ENCODE peak calls at places on chromosomes 2 and 18, in five cellular contexts. One of them, this sample, is unnamed.

GRCh38 chr2:149598014-149598395 is 10.4 kb upstream of the MMADHC start:
- DNase-seq in T47D: peak
- DNase-seq in AG08396: no peak
- DNase-seq in activated CD4-positive, alpha-beta T cell treated with anti-CD3 and anti-CD28 coated beads, Interleukin-2, amount 50 U/mL, for 4 hours: no peak
- DNase-seq in naive thymus-derived CD8-positive, alpha-beta T cell: no peak
- DNase-seq in this sample: no peak

GRCh38 chr2:85248741-85249524 is 78.9 kb downstream of the TGOLN2 start:
- DNase-seq in activated CD4-positive, alpha-beta T cell treated with anti-CD3 and anti-CD28 coated beads, Interleukin-2, amount 50 U/mL, for 4 hours: no peak
- DNase-seq in T47D: peak
- DNase-seq in AG08396: peak
- DNase-seq in naive thymus-derived CD8-positive, alpha-beta T cell: no peak
- DNase-seq in this sample: no peak

GRCh38 chr2:79393806-79394484 is 118.9 kb upstream of the CTNNA2 start:
- DNase-seq in naive thymus-derived CD8-positive, alpha-beta T cell: no peak
- DNase-seq in activated CD4-positive, alpha-beta T cell treated with anti-CD3 and anti-CD28 coated beads, Interleukin-2, amount 50 U/mL, for 4 hours: no peak
- DNase-seq in T47D: no peak
- DNase-seq in AG08396: no peak
- DNase-seq in this sample: no peak

GRCh38 chr2:102010767-102011351 is 19.1 kb downstream of the IL1R2 start:
- DNase-seq in activated CD4-positive, alpha-beta T cell treated with anti-CD3 and anti-CD28 coated beads, Interleukin-2, amount 50 U/mL, for 4 hours: no peak
- DNase-seq in AG08396: no peak
- DNase-seq in T47D: no peak
- DNase-seq in naive thymus-derived CD8-positive, alpha-beta T cell: no peak
- DNase-seq in this sample: no peak

GRCh38 chr2:240461471-240462072 is 26.1 kb downstream of the GPC1 start:
- DNase-seq in naive thymus-derived CD8-positive, alpha-beta T cell: peak
- DNase-seq in T47D: no peak
- DNase-seq in AG08396: no peak
- DNase-seq in activated CD4-positive, alpha-beta T cell treated with anti-CD3 and anti-CD28 coated beads, Interleukin-2, amount 50 U/mL, for 4 hours: no peak
- DNase-seq in this sample: no peak

GRCh38 chr2:242031481-242032019 is 162.0 kb downstream of the RTP5 start:
- DNase-seq in T47D: no peak
- DNase-seq in activated CD4-positive, alpha-beta T cell treated with anti-CD3 and anti-CD28 coated beads, Interleukin-2, amount 50 U/mL, for 4 hours: peak
- DNase-seq in AG08396: peak
- DNase-seq in naive thymus-derived CD8-positive, alpha-beta T cell: no peak
- DNase-seq in this sample: peak

GRCh38 chr2:208012449-208012848 is 12.9 kb downstream of the PLEKHM3 start:
- DNase-seq in activated CD4-positive, alpha-beta T cell treated with anti-CD3 and anti-CD28 coated beads, Interleukin-2, amount 50 U/mL, for 4 hours: no peak
- DNase-seq in T47D: no peak
- DNase-seq in naive thymus-derived CD8-positive, alpha-beta T cell: no peak
- DNase-seq in AG08396: no peak
- DNase-seq in this sample: no peak

GRCh38 chr18:22975508-22975907 is 42.4 kb downstream of the RBBP8 start:
- DNase-seq in activated CD4-positive, alpha-beta T cell treated with anti-CD3 and anti-CD28 coated beads, Interleukin-2, amount 50 U/mL, for 4 hours: no peak
- DNase-seq in AG08396: no peak
- DNase-seq in naive thymus-derived CD8-positive, alpha-beta T cell: no peak
- DNase-seq in T47D: no peak
- DNase-seq in this sample: no peak

GRCh38 chr2:226132632-226133215 is 666.9 kb downstream of the IRS1 start:
- DNase-seq in naive thymus-derived CD8-positive, alpha-beta T cell: no peak
- DNase-seq in activated CD4-positive, alpha-beta T cell treated with anti-CD3 and anti-CD28 coated beads, Interleukin-2, amount 50 U/mL, for 4 hours: no peak
- DNase-seq in AG08396: no peak
- DNase-seq in T47D: no peak
- DNase-seq in this sample: no peak

GRCh38 chr18:48928787-48929186 is 22.0 kb downstream of the SMAD7 start:
- DNase-seq in T47D: no peak
- DNase-seq in activated CD4-positive, alpha-beta T cell treated with anti-CD3 and anti-CD28 coated beads, Interleukin-2, amount 50 U/mL, for 4 hours: peak
- DNase-seq in naive thymus-derived CD8-positive, alpha-beta T cell: peak
- DNase-seq in AG08396: no peak
- DNase-seq in this sample: peak

GRCh38 chr2:113847144-113847543 is 42.7 kb upstream of the ACTR3 start:
- DNase-seq in activated CD4-positive, alpha-beta T cell treated with anti-CD3 and anti-CD28 coated beads, Interleukin-2, amount 50 U/mL, for 4 hours: no peak
- DNase-seq in naive thymus-derived CD8-positive, alpha-beta T cell: no peak
- DNase-seq in AG08396: peak
- DNase-seq in T47D: no peak
- DNase-seq in this sample: no peak

GRCh38 chr2:28004086-28004485 is 113.6 kb downstream of the BABAM2 start:
- DNase-seq in AG08396: peak
- DNase-seq in T47D: no peak
- DNase-seq in naive thymus-derived CD8-positive, alpha-beta T cell: no peak
- DNase-seq in activated CD4-positive, alpha-beta T cell treated with anti-CD3 and anti-CD28 coated beads, Interleukin-2, amount 50 U/mL, for 4 hours: peak
- DNase-seq in this sample: no peak